ENCODE peak calls at places on chromosomes 1 and 21, in nine cellular contexts. E is A549; L is mesendoderm; G is mammary epithelial cell; Z is tibial nerve; J is cardiac muscle cell; B is upper lobe of right lung; D is uterus; M is CD4-positive, alpha-beta T cell. H is an unnamed sample.
A peak's percentile ranks its signal among the peaks of the same experiment; 100 is the strongest.

GRCh38 chr1:91546876-91547275 is 46.2 kb downstream of the CDC7 start:
- DNase-seq in Z (no peak), E (no peak), L (peak; percentile 65), G (no peak), J (peak; percentile 38), D (no peak), M (no peak), B (no peak), H (no peak)

GRCh38 chr1:201501812-201502510 is 5.0 kb downstream of the CSRP1 start:
- DNase-seq in E (no peak), M (no peak), L (no peak), B (no peak), G (no peak), D (peak; percentile 69), J (no peak), Z (no peak), H (no peak)

GRCh38 chr1:87058343-87058649 is 143.9 kb downstream of the HS2ST1 start:
- DNase-seq in B (no peak), E (no peak), G (no peak), J (no peak), D (no peak), L (no peak), Z (no peak), M (no peak), H (no peak)

GRCh38 chr1:79815115-79815514 is 808.6 kb upstream of the ADGRL4 start:
- DNase-seq in Z (no peak), L (no peak), B (no peak), J (no peak), M (no peak), D (no peak), E (no peak), G (no peak), H (no peak)

GRCh38 chr1:247013391-247013790 is 5.5 kb upstream of the ZNF695 start:
- DNase-seq in M (no peak), L (no peak), Z (no peak), G (peak; percentile 36), E (no peak), J (no peak), B (no peak), D (no peak), H (no peak)

GRCh38 chr21:38277501-38278111 is 20.8 kb downstream of the KCNJ15 start:
- DNase-seq in J (peak; percentile 96), L (no peak), G (peak; percentile 99), M (no peak), B (no peak), E (peak; percentile 63), D (peak; percentile 65), Z (no peak), H (peak; percentile 97)

GRCh38 chr1:1247341-1247913 is 905 bp upstream of the C1QTNF12 start:
- DNase-seq in B (no peak), Z (no peak), J (no peak), G (no peak), D (no peak), E (no peak), L (no peak), M (no peak), H (no peak)

GRCh38 chr1:15749399-15750291 is 7.3 kb downstream of the TMEM82 start:
- DNase-seq in M (no peak), G (no peak), L (no peak), D (peak; percentile 53), J (peak; percentile 63), Z (no peak), B (no peak), E (no peak), H (no peak)

GRCh38 chr1:39003787-39004186 is 12.7 kb downstream of the AKIRIN1 start:
- DNase-seq in B (no peak), D (no peak), G (no peak), M (no peak), Z (no peak), L (no peak), E (no peak), J (peak; percentile 16), H (no peak)

GRCh38 chr1:162373072-162373427 is 3.6 kb downstream of the SPATA46 start:
- DNase-seq in J (no peak), E (no peak), Z (no peak), B (no peak), G (no peak), L (no peak), D (no peak), M (no peak), H (no peak)

GRCh38 chr21:45833437-45833836 is 148.1 kb upstream of the COL6A1 start:
- DNase-seq in M (no peak), B (no peak), G (no peak), Z (no peak), L (no peak), D (no peak), E (no peak), J (no peak), H (no peak)

GRCh38 chr1:203286161-203286984 is 18.9 kb upstream of the BTG2 start:
- DNase-seq in Z (no peak), D (peak; percentile 63), J (no peak), E (no peak), G (peak; percentile 71), L (peak; percentile 41), M (no peak), B (peak; percentile 51), H (no peak)

GRCh38 chr1:165632152-165632469 is 1.1 kb downstream of the MGST3 start:
- DNase-seq in J (no peak), E (no peak), L (no peak), G (no peak), M (no peak), D (no peak), Z (no peak), B (no peak), H (no peak)

GRCh38 chr1:53395671-53396215 is 63.5 kb upstream of the DMRTB1 start:
- DNase-seq in J (no peak), M (no peak), B (no peak), G (no peak), Z (no peak), E (no peak), D (no peak), L (no peak), H (no peak)

GRCh38 chr1:167107456-167107855 is 13.6 kb downstream of the STYXL2 start:
- DNase-seq in J (no peak), G (peak; percentile 67), E (no peak), M (no peak), D (no peak), B (no peak), L (no peak), Z (no peak), H (peak; percentile 54)
- H3K27ac ChIP-seq in J (no peak overlapping the region), G (no peak overlapping the region), E (no peak overlapping the region), M (no peak overlapping the region), D (no peak overlapping the region), B (no peak overlapping the region), L (no peak overlapping the region), Z (no peak overlapping the region), H (no peak overlapping the region)

DNA sequence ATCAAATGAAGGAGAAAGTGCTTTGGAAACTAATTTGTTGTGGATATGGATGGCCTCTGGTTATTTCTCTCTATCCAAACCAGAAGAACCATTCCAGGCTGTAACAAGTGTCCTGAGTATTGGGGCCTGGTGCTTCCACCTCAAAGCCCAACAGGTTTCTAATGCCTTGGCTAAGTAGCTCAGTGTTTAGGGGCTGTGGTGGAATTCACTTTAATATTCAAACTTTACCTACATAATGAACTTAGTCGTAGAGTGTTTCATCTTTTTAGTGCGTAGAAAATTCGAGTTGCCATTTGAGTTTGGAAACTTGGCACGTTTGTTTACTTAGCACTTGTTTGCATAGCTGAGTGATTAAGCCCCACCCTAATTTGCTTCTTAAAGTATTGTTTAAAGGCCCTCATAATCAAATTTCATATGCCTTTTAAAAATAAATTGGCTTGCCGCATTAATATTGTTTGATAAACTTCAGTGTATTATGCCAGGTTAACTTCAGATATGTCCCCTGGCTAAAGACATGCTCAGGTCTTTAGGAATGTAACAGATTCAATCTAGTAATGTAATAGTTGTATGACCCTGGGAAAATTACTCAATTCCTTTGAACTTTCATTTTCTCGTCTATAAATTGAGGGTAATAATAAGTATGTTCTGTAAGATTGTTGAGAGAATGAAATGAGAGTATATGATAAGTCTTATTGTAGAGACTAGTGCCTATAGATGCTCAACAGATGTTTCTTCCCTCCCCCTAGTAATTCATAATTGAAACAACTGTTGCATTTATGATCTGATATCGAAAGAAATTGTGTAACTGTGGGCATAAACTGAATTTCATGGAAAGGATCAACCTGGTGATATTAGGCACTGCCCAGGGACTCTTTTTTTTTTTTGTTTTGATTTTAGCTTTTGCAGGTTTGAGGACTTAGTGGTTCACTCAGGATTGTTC is 1.6 kb downstream of the AGO4 start:
- DNase-seq in L (no peak), D (no peak), E (no peak), J (no peak), Z (no peak), G (no peak), B (no peak), M (no peak), H (no peak)
- H3K27ac ChIP-seq in L (no peak overlapping the region), D (peak overlapping the region; percentile 92), E (peak overlapping the region; percentile 96), J (peak overlapping the region; percentile 89), Z (peak overlapping the region; percentile 93), G (no peak overlapping the region), B (peak overlapping the region; percentile 93), M (no peak overlapping the region), H (no peak overlapping the region)

DNA sequence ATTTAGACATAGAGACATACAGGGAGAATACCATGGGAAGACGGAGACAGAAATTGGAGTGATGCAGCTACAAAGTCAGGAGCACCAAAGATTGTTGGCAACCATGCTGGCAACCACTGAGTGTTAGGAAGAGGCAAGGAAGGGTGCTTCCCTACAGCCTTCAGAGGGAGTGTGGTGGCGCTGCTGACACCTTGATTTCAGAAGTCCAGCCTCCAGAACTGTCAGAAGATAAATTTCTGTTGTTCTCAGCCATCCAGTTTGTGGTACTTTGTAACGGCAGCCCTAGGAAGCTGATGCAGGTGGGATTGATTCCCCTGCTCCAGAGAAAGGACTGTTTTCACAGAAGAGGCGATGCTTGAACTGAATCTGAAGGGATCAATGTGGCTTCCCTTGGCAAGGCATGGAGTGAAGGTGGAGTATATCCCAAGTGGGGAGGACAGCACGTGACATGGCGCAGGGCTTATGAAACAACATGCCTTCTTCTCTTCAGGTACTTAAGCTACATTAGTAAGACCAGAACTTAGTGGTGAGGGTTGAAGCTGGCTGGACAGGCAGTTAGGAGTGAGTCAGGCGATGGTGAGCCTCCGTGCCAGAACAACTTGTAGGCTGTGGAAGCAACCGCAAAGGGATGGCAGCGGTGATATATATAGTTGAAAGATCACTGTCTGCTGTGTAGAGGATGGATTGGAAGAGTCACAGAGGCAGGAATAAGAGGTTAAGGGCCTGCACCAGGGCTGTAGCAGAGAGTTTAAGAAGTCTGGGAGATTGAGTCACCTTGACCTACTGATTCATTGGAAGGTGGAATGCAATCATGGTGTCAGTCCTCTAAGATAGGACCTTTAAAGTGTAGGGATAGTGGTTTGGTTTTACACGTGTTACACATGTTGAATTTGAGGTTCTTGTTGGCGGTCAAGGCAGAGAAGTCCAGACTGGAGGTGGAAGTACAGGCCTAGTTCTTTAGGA is 2.1 kb downstream of the LEPR start:
- DNase-seq in G (peak; percentile 77), M (no peak), J (peak; percentile 45), L (no peak), E (no peak), B (no peak), Z (no peak), D (no peak), H (peak; percentile 43)
- H3K27ac ChIP-seq in G (peak overlapping the region; percentile 96), M (no peak overlapping the region), J (peak overlapping the region; percentile 96), L (no peak overlapping the region), E (peak overlapping the region; percentile 90), B (peak overlapping the region; percentile 99), Z (peak overlapping the region; percentile 93), D (peak overlapping the region; percentile 96), H (peak overlapping the region; percentile 84)

DNA sequence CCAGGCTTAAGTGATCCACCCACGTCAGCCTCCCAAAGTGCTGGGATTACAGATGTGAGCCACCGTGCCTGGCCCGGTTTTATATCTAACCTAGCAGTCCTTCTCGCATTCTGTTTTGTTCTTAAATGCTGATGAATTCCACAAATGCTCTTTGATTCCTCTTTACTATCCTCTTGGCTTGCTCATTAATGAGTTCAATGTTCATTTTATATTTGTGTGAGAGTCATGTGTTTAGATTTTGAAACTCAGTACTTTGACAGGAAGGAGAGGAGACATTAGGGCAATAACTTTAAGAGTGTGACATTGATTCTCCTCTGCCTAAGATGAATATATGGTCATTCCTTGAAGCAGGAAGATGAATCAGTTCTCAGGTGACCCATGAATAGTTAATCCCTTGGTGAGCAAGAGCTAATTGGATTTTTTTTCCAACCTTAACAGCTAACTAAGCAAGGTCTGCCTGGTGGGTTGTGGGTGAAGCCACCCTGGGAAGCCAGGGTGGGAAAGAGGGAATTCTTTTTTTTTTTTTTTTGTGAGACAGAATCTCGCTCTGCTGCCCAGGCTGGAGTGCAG is 84.2 kb downstream of the MRPS6 start:
- DNase-seq in B (no peak), E (no peak), G (peak; percentile 8), L (no peak), M (no peak), J (no peak), Z (no peak), D (no peak), H (no peak)
- H3K27ac ChIP-seq in B (no peak overlapping the region), E (no peak overlapping the region), G (no peak overlapping the region), L (no peak overlapping the region), M (no peak overlapping the region), J (no peak overlapping the region), Z (peak overlapping the region; percentile 6), D (no peak overlapping the region), H (no peak overlapping the region)